ENCODE peak calls at places on chromosome 2, in four cellular contexts. E is cardiac septum, X is amniotic stem cell, V is astrocyte. Q is an unnamed sample.

GRCh38 chr2:2324119-2324518 is 7.0 kb downstream of the MYT1L start:
- DNase-seq in E (no peak), X (no peak), V (no peak), Q (no peak)

GRCh38 chr2:134217316-134217715 is 36.6 kb upstream of the MGAT5 start:
- DNase-seq in E (no peak), X (no peak), V (no peak), Q (no peak)

GRCh38 chr2:240642061-240642805 is 17.0 kb downstream of the GPR35 start:
- DNase-seq in E (no peak), X (no peak), V (no peak), Q (no peak)

GRCh38 chr2:42846932-42847595 is 54.7 kb upstream of the HAAO start:
- DNase-seq in E (peak; percentile 12), X (no peak), V (no peak), Q (no peak)

GRCh38 chr2:100396483-100396882 is 21.0 kb downstream of the CHST10 start:
- DNase-seq in E (no peak), X (no peak), V (no peak), Q (no peak)

GRCh38 chr2:162839419-162839818 is 852 bp upstream of the KCNH7 start:
- DNase-seq in E (no peak), X (no peak), V (no peak), Q (peak; percentile 42)

GRCh38 chr2:95074663-95075439 is 46.8 kb downstream of the MRPS5 start:
- DNase-seq in E (no peak), X (no peak), V (no peak), Q (no peak)

GRCh38 chr2:174510583-174511189 is 23.9 kb upstream of the GPR155 start:
- DNase-seq in E (no peak), X (no peak), V (peak; percentile 12), Q (no peak)

Q was measured in cardiac muscle cell.